ENCODE peak calls at places on chromosomes 7 and 10, in six cellular contexts. One of them, this sample, is unnamed.

GRCh38 chr10:17793041-17793440 is 16.1 kb upstream of the MRC1 start:
- DNase-seq in DND-41: no peak
- DNase-seq in skeletal muscle cell: no peak
- DNase-seq in esophagus squamous epithelium: no peak
- DNase-seq in AG04450: no peak
- DNase-seq in fibroblast of lung: no peak
- DNase-seq in this sample: no peak

GRCh38 chr7:97003262-97004236 is 1.8 kb upstream of the DLX6 start:
- DNase-seq in fibroblast of lung: no peak
- DNase-seq in DND-41: no peak
- DNase-seq in skeletal muscle cell: no peak
- DNase-seq in esophagus squamous epithelium: no peak
- DNase-seq in AG04450: no peak
- DNase-seq in this sample: no peak

GRCh38 chr7:128115326-128115820 is 84.1 kb upstream of the LRRC4 start:
- DNase-seq in DND-41: no peak
- DNase-seq in skeletal muscle cell: no peak
- DNase-seq in fibroblast of lung: no peak
- DNase-seq in AG04450: no peak
- DNase-seq in esophagus squamous epithelium: no peak
- DNase-seq in this sample: no peak

GRCh38 chr7:11665381-11665780 is 166.6 kb downstream of the THSD7A start:
- DNase-seq in esophagus squamous epithelium: no peak
- DNase-seq in skeletal muscle cell: no peak
- DNase-seq in fibroblast of lung: no peak
- DNase-seq in AG04450: no peak
- DNase-seq in DND-41: no peak
- DNase-seq in this sample: no peak

GRCh38 chr10:46524471-46525176 is 31.8 kb downstream of the GPRIN2 start:
- DNase-seq in esophagus squamous epithelium: no peak
- DNase-seq in DND-41: no peak
- DNase-seq in skeletal muscle cell: peak
- DNase-seq in fibroblast of lung: peak
- DNase-seq in AG04450: peak
- DNase-seq in this sample: no peak

GRCh38 chr7:79453558-79454324 is at the start of gene MAGI2:
- DNase-seq in fibroblast of lung: peak
- DNase-seq in AG04450: peak
- DNase-seq in skeletal muscle cell: peak
- DNase-seq in esophagus squamous epithelium: peak
- DNase-seq in DND-41: no peak
- DNase-seq in this sample: no peak

GRCh38 chr7:150740053-150740452 is 2.8 kb downstream of the GIMAP5 start:
- DNase-seq in AG04450: no peak
- DNase-seq in DND-41: no peak
- DNase-seq in fibroblast of lung: no peak
- DNase-seq in esophagus squamous epithelium: no peak
- DNase-seq in skeletal muscle cell: no peak
- DNase-seq in this sample: no peak

GRCh38 chr7:66946545-66946944 is 25.5 kb downstream of the TMEM248 start:
- DNase-seq in DND-41: no peak
- DNase-seq in skeletal muscle cell: no peak
- DNase-seq in fibroblast of lung: no peak
- DNase-seq in AG04450: no peak
- DNase-seq in esophagus squamous epithelium: no peak
- DNase-seq in this sample: no peak

GRCh38 chr10:36671607-36672006 is 453.8 kb upstream of the ANKRD30A start:
- DNase-seq in skeletal muscle cell: no peak
- DNase-seq in AG04450: no peak
- DNase-seq in DND-41: no peak
- DNase-seq in esophagus squamous epithelium: no peak
- DNase-seq in fibroblast of lung: peak
- DNase-seq in this sample: no peak

GRCh38 chr7:112204072-112204775 is 2.0 kb downstream of the DOCK4 start:
- DNase-seq in DND-41: no peak
- DNase-seq in skeletal muscle cell: no peak
- DNase-seq in AG04450: no peak
- DNase-seq in fibroblast of lung: no peak
- DNase-seq in esophagus squamous epithelium: no peak
- DNase-seq in this sample: no peak

GRCh38 chr10:22325272-22325947 is 4.5 kb downstream of the BMI1 start:
- DNase-seq in fibroblast of lung: peak
- DNase-seq in AG04450: peak
- DNase-seq in esophagus squamous epithelium: no peak
- DNase-seq in skeletal muscle cell: no peak
- DNase-seq in DND-41: peak
- DNase-seq in this sample: no peak

GRCh38 chr10:88707429-88708110 is 1.5 kb downstream of the LIPK start:
- DNase-seq in DND-41: no peak
- DNase-seq in skeletal muscle cell: peak
- DNase-seq in fibroblast of lung: peak
- DNase-seq in esophagus squamous epithelium: no peak
- DNase-seq in AG04450: peak
- DNase-seq in this sample: no peak

GRCh38 chr7:27961255-27961654 is 219.3 kb downstream of the JAZF1 start:
- DNase-seq in esophagus squamous epithelium: no peak
- DNase-seq in fibroblast of lung: peak
- DNase-seq in DND-41: no peak
- DNase-seq in AG04450: no peak
- DNase-seq in skeletal muscle cell: no peak
- DNase-seq in this sample: no peak

GRCh38 chr7:134834689-134835462 is 55.4 kb downstream of the CALD1 start:
- DNase-seq in esophagus squamous epithelium: no peak
- DNase-seq in fibroblast of lung: peak
- DNase-seq in skeletal muscle cell: peak
- DNase-seq in AG04450: no peak
- DNase-seq in DND-41: no peak
- DNase-seq in this sample: no peak

GRCh38 chr10:126521354-126521753 is 133.1 kb upstream of the ADAM12 start:
- DNase-seq in esophagus squamous epithelium: no peak
- DNase-seq in DND-41: no peak
- DNase-seq in skeletal muscle cell: no peak
- DNase-seq in fibroblast of lung: peak
- DNase-seq in AG04450: no peak
- DNase-seq in this sample: no peak

GRCh38 chr10:127407551-127407950 is 141.6 kb upstream of the NPS start:
- DNase-seq in DND-41: no peak
- DNase-seq in skeletal muscle cell: no peak
- DNase-seq in AG04450: no peak
- DNase-seq in fibroblast of lung: no peak
- DNase-seq in esophagus squamous epithelium: no peak
- DNase-seq in this sample: peak

GRCh38 chr10:119849031-119849789 is 23.4 kb downstream of the MCMBP start:
- DNase-seq in AG04450: peak
- DNase-seq in DND-41: no peak
- DNase-seq in esophagus squamous epithelium: no peak
- DNase-seq in skeletal muscle cell: peak
- DNase-seq in fibroblast of lung: peak
- DNase-seq in this sample: no peak

GRCh38 chr7:55130554-55131198 is 111.9 kb downstream of the EGFR start:
- DNase-seq in DND-41: no peak
- DNase-seq in esophagus squamous epithelium: no peak
- DNase-seq in skeletal muscle cell: peak
- DNase-seq in AG04450: peak
- DNase-seq in fibroblast of lung: peak
- DNase-seq in this sample: peak

GRCh38 chr10:13873201-13873600 is 286.4 kb downstream of the PRPF18 start:
- DNase-seq in fibroblast of lung: no peak
- DNase-seq in DND-41: no peak
- DNase-seq in AG04450: no peak
- DNase-seq in esophagus squamous epithelium: no peak
- DNase-seq in skeletal muscle cell: no peak
- DNase-seq in this sample: no peak

GRCh38 chr10:13871698-13872280 is 285.0 kb downstream of the PRPF18 start:
- DNase-seq in esophagus squamous epithelium: no peak
- DNase-seq in skeletal muscle cell: no peak
- DNase-seq in AG04450: no peak
- DNase-seq in DND-41: no peak
- DNase-seq in fibroblast of lung: no peak
- DNase-seq in this sample: no peak

GRCh38 chr10:13871087-13871486 is 284.3 kb downstream of the PRPF18 start:
- DNase-seq in esophagus squamous epithelium: no peak
- DNase-seq in DND-41: no peak
- DNase-seq in skeletal muscle cell: no peak
- DNase-seq in AG04450: no peak
- DNase-seq in fibroblast of lung: no peak
- DNase-seq in this sample: no peak

GRCh38 chr10:13869295-13869664 is 282.5 kb downstream of the PRPF18 start:
- DNase-seq in esophagus squamous epithelium: no peak
- DNase-seq in AG04450: no peak
- DNase-seq in DND-41: no peak
- DNase-seq in fibroblast of lung: no peak
- DNase-seq in skeletal muscle cell: no peak
- DNase-seq in this sample: no peak

DNA sequence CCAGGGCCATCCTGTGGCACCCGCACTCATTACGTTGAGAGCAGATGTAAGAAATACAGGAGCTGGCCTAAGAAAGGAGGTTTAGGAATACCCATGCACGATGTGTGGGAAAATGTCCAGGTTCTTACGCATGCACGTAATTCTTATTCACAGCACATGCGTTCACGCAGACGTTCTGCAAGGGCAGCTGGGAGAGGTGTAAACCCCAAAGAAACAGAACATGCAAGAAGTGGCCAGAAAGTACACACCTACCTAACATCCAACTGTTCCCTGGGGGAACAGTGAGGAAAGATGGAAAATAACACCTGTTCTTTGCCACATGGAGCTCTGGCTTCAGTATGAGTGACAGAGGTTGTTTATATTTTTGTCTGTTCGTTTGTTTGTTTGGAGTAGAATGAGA is 285.6 kb downstream of the PRPF18 start:
- DNase-seq in fibroblast of lung: peak
- DNase-seq in DND-41: no peak
- DNase-seq in esophagus squamous epithelium: no peak
- DNase-seq in AG04450: no peak
- DNase-seq in skeletal muscle cell: peak
- DNase-seq in this sample: no peak
- H3K4me3 ChIP-seq in fibroblast of lung: no peak
- H3K4me3 ChIP-seq in DND-41: no peak
- H3K4me3 ChIP-seq in esophagus squamous epithelium: no peak
- H3K4me3 ChIP-seq in AG04450: no peak
- H3K4me3 ChIP-seq in skeletal muscle cell: no peak
- H3K4me3 ChIP-seq in this sample: no peak

GRCh38 chr7:64888901-64889685 is 14.0 kb upstream of the ZNF273 start:
- DNase-seq in fibroblast of lung: no peak
- DNase-seq in DND-41: no peak
- DNase-seq in skeletal muscle cell: no peak
- DNase-seq in AG04450: no peak
- DNase-seq in esophagus squamous epithelium: no peak
- DNase-seq in this sample: no peak

GRCh38 chr7:64888561-64888900 is 14.5 kb upstream of the ZNF273 start:
- DNase-seq in esophagus squamous epithelium: no peak
- DNase-seq in fibroblast of lung: no peak
- DNase-seq in DND-41: no peak
- DNase-seq in skeletal muscle cell: no peak
- DNase-seq in AG04450: no peak
- DNase-seq in this sample: no peak

GRCh38 chr7:64887756-64888508 is 15.1 kb upstream of the ZNF273 start:
- DNase-seq in skeletal muscle cell: no peak
- DNase-seq in esophagus squamous epithelium: no peak
- DNase-seq in AG04450: no peak
- DNase-seq in DND-41: no peak
- DNase-seq in fibroblast of lung: no peak
- DNase-seq in this sample: no peak

GRCh38 chr7:64890761-64891666 is 12.1 kb upstream of the ZNF273 start:
- DNase-seq in AG04450: no peak
- DNase-seq in esophagus squamous epithelium: no peak
- DNase-seq in DND-41: no peak
- DNase-seq in skeletal muscle cell: no peak
- DNase-seq in fibroblast of lung: peak
- DNase-seq in this sample: no peak

DNA sequence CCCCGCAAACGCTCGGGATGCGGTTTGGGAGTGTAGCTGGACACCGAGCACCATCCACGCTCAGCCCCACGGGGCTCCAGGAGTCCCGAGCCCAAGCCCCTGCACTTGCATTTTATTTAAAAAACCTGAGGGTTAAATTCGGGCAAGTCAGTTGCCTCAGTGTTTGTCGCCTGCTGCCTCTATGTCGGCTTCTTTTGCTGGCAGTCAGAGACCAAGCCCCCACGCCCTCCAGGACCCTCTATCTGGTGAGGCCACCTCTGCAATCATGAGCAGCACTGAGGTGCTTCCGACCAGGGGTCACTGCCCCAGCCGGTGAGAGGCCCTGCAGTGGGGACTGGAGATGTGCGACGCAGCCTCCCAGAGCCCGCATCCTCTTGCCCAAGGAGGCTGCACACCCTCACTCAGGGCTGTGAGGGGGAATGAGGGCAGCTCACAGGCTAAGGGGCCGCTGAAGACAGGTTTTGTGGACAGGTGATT is 13.3 kb upstream of the ZNF273 start:
- DNase-seq in esophagus squamous epithelium: no peak
- DNase-seq in skeletal muscle cell: no peak
- DNase-seq in fibroblast of lung: no peak
- DNase-seq in DND-41: no peak
- DNase-seq in AG04450: no peak
- DNase-seq in this sample: no peak
- H3K4me3 ChIP-seq in esophagus squamous epithelium: no peak
- H3K4me3 ChIP-seq in skeletal muscle cell: no peak
- H3K4me3 ChIP-seq in fibroblast of lung: no peak
- H3K4me3 ChIP-seq in DND-41: no peak
- H3K4me3 ChIP-seq in AG04450: no peak
- H3K4me3 ChIP-seq in this sample: no peak

DNA sequence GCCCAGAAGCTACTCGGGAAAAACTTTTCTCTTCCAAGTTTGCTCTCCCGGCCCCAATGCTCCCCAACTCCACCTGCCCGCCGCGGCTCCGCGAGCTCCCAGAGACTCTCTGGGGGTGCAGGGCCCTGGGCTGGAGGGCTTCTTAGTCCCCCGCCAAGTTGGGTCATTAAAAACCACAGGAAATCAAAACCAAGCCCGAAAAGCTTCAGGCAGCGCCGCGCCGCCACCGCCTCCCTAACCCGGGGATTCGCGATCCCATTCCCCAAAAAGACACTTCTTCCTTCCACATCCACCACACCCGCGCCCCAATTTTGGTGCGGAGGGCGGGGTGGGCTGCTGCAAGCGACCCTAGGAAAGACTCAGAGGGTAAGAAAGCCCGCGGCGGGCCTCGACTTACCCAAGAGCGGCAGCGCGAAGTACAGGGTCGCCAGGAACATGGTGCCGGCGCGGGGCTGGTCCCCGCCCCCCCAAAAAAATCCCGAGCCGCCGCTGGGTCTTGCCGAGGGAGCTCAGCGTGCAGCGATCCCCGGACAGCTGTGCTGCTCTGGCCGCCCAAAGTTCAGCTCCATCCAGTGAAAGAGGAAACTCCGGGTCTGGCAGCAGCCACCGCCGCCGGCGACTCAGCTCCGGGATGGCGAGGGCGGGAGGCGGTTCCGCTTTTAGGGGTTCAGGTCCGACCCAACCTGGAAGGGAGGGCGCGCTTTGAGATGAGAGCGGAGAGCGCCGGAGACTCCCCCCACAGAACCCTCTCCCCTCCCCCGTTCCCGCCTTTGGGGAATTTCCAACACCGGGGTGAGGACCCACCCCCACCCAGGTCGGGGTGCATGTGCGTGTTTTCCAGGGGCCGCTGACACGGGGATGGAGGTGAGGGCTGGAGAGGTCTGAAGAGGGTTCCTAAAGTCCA is 1.2 kb downstream of the GFRA1 start:
- DNase-seq in esophagus squamous epithelium: no peak
- DNase-seq in DND-41: no peak
- DNase-seq in fibroblast of lung: peak
- DNase-seq in skeletal muscle cell: no peak
- DNase-seq in AG04450: no peak
- DNase-seq in this sample: no peak
- H3K4me3 ChIP-seq in esophagus squamous epithelium: peak
- H3K4me3 ChIP-seq in DND-41: no peak
- H3K4me3 ChIP-seq in fibroblast of lung: peak
- H3K4me3 ChIP-seq in skeletal muscle cell: peak
- H3K4me3 ChIP-seq in AG04450: peak
- H3K4me3 ChIP-seq in this sample: peak

GRCh38 chr10:96271017-96271815 is at the start of gene BLNK:
- DNase-seq in DND-41: no peak
- DNase-seq in AG04450: peak
- DNase-seq in fibroblast of lung: no peak
- DNase-seq in skeletal muscle cell: no peak
- DNase-seq in esophagus squamous epithelium: peak
- DNase-seq in this sample: no peak
- H3K4me3 ChIP-seq in DND-41: no peak
- H3K4me3 ChIP-seq in AG04450: no peak
- H3K4me3 ChIP-seq in fibroblast of lung: no peak
- H3K4me3 ChIP-seq in skeletal muscle cell: no peak
- H3K4me3 ChIP-seq in esophagus squamous epithelium: peak
- H3K4me3 ChIP-seq in this sample: no peak

This sample was measured in Jurkat, Clone E6-1.